ENCODE peak calls at places on chromosomes 6 and 20, in eight cellular contexts. T, R, L, O, J, D, W and P are unnamed samples.

GRCh38 chr6:148317051-148317450 is 25.6 kb upstream of the SASH1 start:
- DNase-seq in T (no peak), R (no peak), L (no peak), O (no peak), J (no peak), D (no peak), W (no peak), P (no peak)

GRCh38 chr6:77620290-77620882 is 32.5 kb upstream of the MEI4 start:
- DNase-seq in T (peak; percentile 9), R (peak; percentile 47), L (peak; percentile 48), O (peak; percentile 6), J (peak; percentile 3), D (peak; percentile 60), W (peak; percentile 23), P (peak; percentile 1)

GRCh38 chr6:55886185-55886836 is 10.9 kb upstream of the BMP5 start:
- DNase-seq in T (no peak), R (peak; percentile 14), L (peak; percentile 25), O (peak; percentile 65), J (peak; percentile 69), D (peak; percentile 35), W (peak; percentile 3), P (no peak)

GRCh38 chr6:40406175-40406574 is 181.0 kb downstream of the LRFN2 start:
- DNase-seq in T (peak; percentile 45), R (no peak), L (no peak), O (no peak), J (no peak), D (no peak), W (no peak), P (no peak)

GRCh38 chr6:109187399-109188114 is 92.2 kb downstream of the CEP57L1 start:
- DNase-seq in T (peak; percentile 54), R (peak; percentile 58), L (peak; percentile 66), O (peak; percentile 62), J (peak; percentile 72), D (peak; percentile 73), W (peak; percentile 56), P (peak; percentile 65)

GRCh38 chr6:154969796-154970195 is 25.3 kb upstream of the TIAM2 start:
- DNase-seq in T (no peak), R (no peak), L (no peak), O (no peak), J (no peak), D (no peak), W (no peak), P (no peak)

GRCh38 chr20:8082999-8083398 is 49.1 kb upstream of the PLCB1 start:
- DNase-seq in T (no peak), R (no peak), L (no peak), O (peak; percentile 77), J (no peak), D (peak; percentile 20), W (no peak), P (no peak)

GRCh38 chr20:62772994-62773858 is 23.0 kb upstream of the MRGBP start:
- DNase-seq in T (no peak), R (no peak), L (no peak), O (peak; percentile 68), J (no peak), D (no peak), W (no peak), P (no peak)

GRCh38 chr6:143698759-143699750 is 21.3 kb downstream of the PHACTR2 start:
- DNase-seq in T (no peak), R (no peak), L (peak; percentile 16), O (no peak), J (no peak), D (no peak), W (no peak), P (no peak)

GRCh38 chr6:27275025-27275956 is 27.8 kb downstream of the PRSS16 start:
- DNase-seq in T (peak; percentile 36), R (no peak), L (peak; percentile 55), O (no peak), J (peak; percentile 21), D (no peak), W (peak; percentile 38), P (no peak)

GRCh38 chr6:87436435-87436834 is 28.7 kb downstream of the CFAP206 start:
- DNase-seq in T (no peak), R (peak; percentile 61), L (peak; percentile 89), O (peak; percentile 62), J (peak; percentile 63), D (peak; percentile 84), W (peak; percentile 8), P (peak; percentile 72)

GRCh38 chr6:136324981-136325380 is 35.3 kb upstream of the BCLAF1 start:
- DNase-seq in T (no peak), R (no peak), L (peak; percentile 23), O (no peak), J (no peak), D (no peak), W (no peak), P (no peak)

GRCh38 chr6:136326038-136326561 is 36.5 kb upstream of the BCLAF1 start:
- DNase-seq in T (peak; percentile 54), R (no peak), L (no peak), O (peak; percentile 34), J (no peak), D (peak; percentile 38), W (no peak), P (peak; percentile 9)

GRCh38 chr6:136318676-136319075 is 29.0 kb upstream of the BCLAF1 start:
- DNase-seq in T (no peak), R (no peak), L (no peak), O (peak; percentile 13), J (no peak), D (no peak), W (no peak), P (no peak)

GRCh38 chr6:136319732-136320131 is 30.1 kb upstream of the BCLAF1 start:
- DNase-seq in T (no peak), R (no peak), L (no peak), O (no peak), J (no peak), D (no peak), W (no peak), P (no peak)

DNA sequence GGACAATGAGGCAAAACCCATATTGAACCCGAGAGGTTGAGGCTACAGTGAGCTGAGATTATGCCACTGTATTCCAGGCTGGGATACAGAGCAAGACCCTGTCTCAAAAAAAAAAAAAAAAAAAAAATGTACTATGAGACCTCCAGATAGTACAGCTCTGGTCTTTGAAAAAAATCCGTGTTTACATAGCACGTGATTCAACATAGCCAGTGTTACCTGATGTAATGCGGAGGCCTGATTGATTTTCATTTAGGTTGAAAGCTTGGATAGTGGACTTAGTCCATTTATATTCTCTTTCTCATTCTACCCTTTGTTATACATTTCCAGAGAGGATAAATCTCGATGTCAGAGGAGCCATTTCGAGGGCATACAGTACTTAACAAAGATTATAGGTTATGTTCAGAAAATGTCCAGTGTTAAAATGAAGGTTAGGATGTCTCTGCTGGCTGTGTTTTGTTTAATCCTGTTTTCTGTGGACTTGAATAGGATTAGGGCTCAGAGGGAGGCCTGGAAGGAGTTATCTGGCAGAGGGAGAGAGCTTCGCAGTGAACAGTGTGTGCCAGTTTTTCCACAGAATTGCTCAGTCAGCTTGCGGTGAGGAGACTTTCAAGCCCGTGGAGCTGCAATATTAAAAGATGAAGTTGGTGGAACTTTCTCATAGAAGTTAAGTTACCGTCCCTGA is 33.9 kb upstream of the BCLAF1 start:
- DNase-seq in T (no peak), R (no peak), L (peak; percentile 52), O (peak; percentile 36), J (no peak), D (peak; percentile 47), W (no peak), P (no peak)
- TF ChIP-seq EZH2phosphoT487 in T (no peak), R (no peak), L (no peak), O (no peak), J (no peak), D (no peak), W (no peak), P (no peak)

DNA sequence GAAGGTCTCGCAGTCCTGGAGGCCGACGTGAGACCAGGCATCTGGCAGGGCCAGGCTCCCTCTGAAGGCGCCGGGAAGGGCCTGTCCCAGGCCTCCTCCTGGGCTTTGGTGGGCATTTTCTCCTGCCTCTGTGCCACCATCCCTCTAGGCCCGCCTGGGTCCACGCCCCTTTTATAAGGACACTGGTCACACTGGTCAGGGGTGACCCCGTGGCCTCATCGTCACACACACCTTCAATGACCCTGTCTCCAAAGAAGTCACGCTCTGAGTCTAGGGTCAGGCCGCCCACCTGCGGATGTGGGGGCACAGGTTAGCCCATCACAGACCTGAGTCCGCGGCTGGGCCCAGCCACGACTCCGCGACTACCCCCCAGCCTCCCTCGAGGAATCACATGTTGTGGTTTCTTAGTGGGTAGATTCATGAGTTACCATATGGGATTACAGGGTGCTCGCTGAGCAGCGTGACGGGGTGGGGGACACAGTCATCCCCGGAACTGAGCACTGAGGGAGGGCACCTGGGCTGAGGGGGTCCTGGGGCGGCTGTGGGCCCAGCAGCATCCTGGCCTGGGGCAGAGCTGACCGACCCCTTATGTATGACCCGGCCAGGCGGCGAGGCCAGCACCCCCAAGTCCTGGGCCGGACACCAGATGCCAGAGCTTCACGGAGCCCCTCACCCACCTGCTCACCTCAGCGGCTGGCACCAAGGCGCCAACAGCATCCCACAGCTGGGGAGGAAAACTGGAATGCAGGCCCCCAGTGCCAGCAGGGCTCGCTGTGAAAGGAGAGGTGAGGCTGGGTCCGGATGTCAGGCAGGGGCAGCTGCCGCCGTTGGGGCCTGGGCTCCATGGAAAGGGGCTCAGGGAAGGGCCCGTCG is 115.9 kb downstream of the DLL1 start:
- DNase-seq in T (peak; percentile 17), R (no peak), L (no peak), O (no peak), J (no peak), D (no peak), W (no peak), P (no peak)
- TF ChIP-seq EZH2phosphoT487 in T (no peak), R (no peak), L (no peak), O (no peak), J (no peak), D (no peak), W (no peak), P (no peak)

DNA sequence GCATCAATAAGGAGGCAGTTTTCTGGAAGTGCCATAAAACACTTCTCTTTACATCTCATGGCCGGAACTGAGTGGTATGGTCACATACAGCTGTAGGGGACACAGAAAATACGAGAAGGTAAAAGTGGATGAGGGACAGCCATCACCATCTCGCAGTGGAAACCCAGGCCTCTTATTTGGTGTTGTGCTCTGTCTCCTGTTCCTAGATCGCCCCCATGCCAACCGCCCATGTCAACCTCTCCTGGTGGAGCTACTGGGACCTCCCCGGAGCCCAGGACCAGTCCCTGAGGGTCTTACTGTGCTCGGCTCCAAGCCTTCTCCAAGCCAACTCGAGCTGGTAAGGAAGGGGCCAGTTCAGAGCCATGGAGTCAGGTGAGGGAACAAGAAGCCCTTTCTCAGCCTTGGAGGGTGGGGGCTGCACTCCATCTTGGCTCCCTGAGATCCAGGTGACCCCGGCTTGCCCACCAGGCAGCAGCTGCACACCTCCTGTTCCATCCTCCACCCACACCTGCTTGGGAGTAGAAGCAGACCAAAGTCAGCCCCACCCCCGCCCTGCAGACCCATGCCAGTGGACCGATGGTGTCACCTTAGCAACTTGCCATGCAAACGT is 149.0 kb upstream of the CST7 start:
- DNase-seq in T (no peak), R (no peak), L (no peak), O (no peak), J (no peak), D (no peak), W (no peak), P (no peak)
- TF ChIP-seq EZH2phosphoT487 in T (no peak), R (no peak), L (no peak), O (no peak), J (no peak), D (no peak), W (no peak), P (no peak)

DNA sequence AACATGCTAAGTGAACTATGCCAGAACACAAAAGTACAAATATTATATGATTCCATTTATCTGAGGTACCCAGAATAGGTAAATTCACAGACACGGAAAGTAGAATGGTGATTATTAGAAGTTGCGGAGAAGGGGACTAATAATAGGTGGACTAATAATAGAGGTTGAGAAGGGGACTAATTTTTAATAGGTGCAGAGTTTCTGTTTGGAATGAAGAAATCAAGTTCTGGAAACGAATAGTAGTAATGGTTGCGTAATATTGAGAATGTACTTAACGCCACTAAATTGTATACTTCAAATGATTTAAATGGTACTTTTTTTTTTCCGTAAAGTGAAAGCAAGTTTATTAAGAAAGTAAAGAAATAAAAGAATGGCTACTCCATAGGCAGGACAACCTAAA is 33.2 kb downstream of the B4GALT5 start:
- DNase-seq in T (no peak), R (no peak), L (no peak), O (no peak), J (no peak), D (no peak), W (no peak), P (no peak)
- TF ChIP-seq EZH2phosphoT487 in T (no peak), R (no peak), L (no peak), O (no peak), J (no peak), D (no peak), W (no peak), P (no peak)